ENCODE peak calls at places on chromosomes 3 and 15, in nine cellular contexts. One of them, this sample, is unnamed.

GRCh38 chr3:121951291-121951690 is 57.1 kb downstream of the SLC15A2 start:
- DNase-seq in right lobe of liver: no peak
- DNase-seq in adrenal gland: no peak
- DNase-seq in GM06990: no peak
- DNase-seq in Calu3: no peak
- DNase-seq in mesothelial cell of epicardium: no peak
- DNase-seq in AG10803: no peak
- DNase-seq in CD4-positive, alpha-beta T cell: no peak
- DNase-seq in neural progenitor cell: no peak
- DNase-seq in this sample: no peak

GRCh38 chr15:93298901-93299300 is 209.9 kb upstream of the RGMA start:
- DNase-seq in mesothelial cell of epicardium: no peak
- DNase-seq in Calu3: no peak
- DNase-seq in neural progenitor cell: no peak
- DNase-seq in CD4-positive, alpha-beta T cell: no peak
- DNase-seq in adrenal gland: no peak
- DNase-seq in GM06990: no peak
- DNase-seq in AG10803: no peak
- DNase-seq in right lobe of liver: no peak
- DNase-seq in this sample: no peak

GRCh38 chr3:141292346-141293058 is 60.9 kb downstream of the PXYLP1 start:
- DNase-seq in neural progenitor cell: no peak
- DNase-seq in adrenal gland: no peak
- DNase-seq in mesothelial cell of epicardium: no peak
- DNase-seq in AG10803: no peak
- DNase-seq in right lobe of liver: peak
- DNase-seq in GM06990: no peak
- DNase-seq in Calu3: no peak
- DNase-seq in CD4-positive, alpha-beta T cell: no peak
- DNase-seq in this sample: no peak

GRCh38 chr3:176430244-176430893 is 766.9 kb downstream of the TBL1XR1 start:
- DNase-seq in right lobe of liver: no peak
- DNase-seq in AG10803: peak
- DNase-seq in neural progenitor cell: peak
- DNase-seq in mesothelial cell of epicardium: no peak
- DNase-seq in Calu3: peak
- DNase-seq in GM06990: no peak
- DNase-seq in adrenal gland: no peak
- DNase-seq in CD4-positive, alpha-beta T cell: no peak
- DNase-seq in this sample: no peak

GRCh38 chr15:31353931-31354330 is 27.3 kb downstream of the KLF13 start:
- DNase-seq in right lobe of liver: peak
- DNase-seq in CD4-positive, alpha-beta T cell: no peak
- DNase-seq in mesothelial cell of epicardium: no peak
- DNase-seq in adrenal gland: no peak
- DNase-seq in Calu3: no peak
- DNase-seq in AG10803: peak
- DNase-seq in neural progenitor cell: no peak
- DNase-seq in GM06990: no peak
- DNase-seq in this sample: no peak

GRCh38 chr3:26807272-26807671 is 184.7 kb downstream of the LRRC3B start:
- DNase-seq in mesothelial cell of epicardium: no peak
- DNase-seq in GM06990: no peak
- DNase-seq in AG10803: no peak
- DNase-seq in neural progenitor cell: no peak
- DNase-seq in Calu3: no peak
- DNase-seq in right lobe of liver: no peak
- DNase-seq in CD4-positive, alpha-beta T cell: no peak
- DNase-seq in adrenal gland: no peak
- DNase-seq in this sample: no peak

GRCh38 chr3:75863878-75864277 is 78.5 kb upstream of the ZNF717 start:
- DNase-seq in GM06990: no peak
- DNase-seq in neural progenitor cell: no peak
- DNase-seq in AG10803: no peak
- DNase-seq in CD4-positive, alpha-beta T cell: no peak
- DNase-seq in adrenal gland: no peak
- DNase-seq in mesothelial cell of epicardium: no peak
- DNase-seq in right lobe of liver: no peak
- DNase-seq in Calu3: no peak
- DNase-seq in this sample: no peak

GRCh38 chr3:133896002-133896761 is 500 bp upstream of the RAB6B start:
- DNase-seq in AG10803: no peak
- DNase-seq in Calu3: no peak
- DNase-seq in right lobe of liver: no peak
- DNase-seq in mesothelial cell of epicardium: no peak
- DNase-seq in CD4-positive, alpha-beta T cell: no peak
- DNase-seq in GM06990: no peak
- DNase-seq in adrenal gland: no peak
- DNase-seq in neural progenitor cell: peak
- DNase-seq in this sample: peak

GRCh38 chr15:65827065-65827464 is 35.0 kb upstream of the DENND4A start:
- DNase-seq in adrenal gland: no peak
- DNase-seq in AG10803: no peak
- DNase-seq in neural progenitor cell: peak
- DNase-seq in CD4-positive, alpha-beta T cell: no peak
- DNase-seq in Calu3: peak
- DNase-seq in mesothelial cell of epicardium: no peak
- DNase-seq in GM06990: no peak
- DNase-seq in right lobe of liver: no peak
- DNase-seq in this sample: no peak

GRCh38 chr15:39529457-39529856 is 51.4 kb upstream of the THBS1 start:
- DNase-seq in AG10803: no peak
- DNase-seq in GM06990: no peak
- DNase-seq in neural progenitor cell: no peak
- DNase-seq in CD4-positive, alpha-beta T cell: no peak
- DNase-seq in mesothelial cell of epicardium: no peak
- DNase-seq in right lobe of liver: no peak
- DNase-seq in adrenal gland: no peak
- DNase-seq in Calu3: no peak
- DNase-seq in this sample: no peak

GRCh38 chr3:87069963-87070362 is 79.0 kb upstream of the VGLL3 start:
- DNase-seq in mesothelial cell of epicardium: no peak
- DNase-seq in GM06990: no peak
- DNase-seq in adrenal gland: no peak
- DNase-seq in right lobe of liver: no peak
- DNase-seq in neural progenitor cell: no peak
- DNase-seq in CD4-positive, alpha-beta T cell: no peak
- DNase-seq in Calu3: no peak
- DNase-seq in AG10803: no peak
- DNase-seq in this sample: no peak

GRCh38 chr3:188431553-188431952 is 277.6 kb downstream of the LPP start:
- DNase-seq in right lobe of liver: no peak
- DNase-seq in AG10803: peak
- DNase-seq in GM06990: no peak
- DNase-seq in adrenal gland: no peak
- DNase-seq in CD4-positive, alpha-beta T cell: no peak
- DNase-seq in Calu3: peak
- DNase-seq in mesothelial cell of epicardium: no peak
- DNase-seq in neural progenitor cell: no peak
- DNase-seq in this sample: no peak

DNA sequence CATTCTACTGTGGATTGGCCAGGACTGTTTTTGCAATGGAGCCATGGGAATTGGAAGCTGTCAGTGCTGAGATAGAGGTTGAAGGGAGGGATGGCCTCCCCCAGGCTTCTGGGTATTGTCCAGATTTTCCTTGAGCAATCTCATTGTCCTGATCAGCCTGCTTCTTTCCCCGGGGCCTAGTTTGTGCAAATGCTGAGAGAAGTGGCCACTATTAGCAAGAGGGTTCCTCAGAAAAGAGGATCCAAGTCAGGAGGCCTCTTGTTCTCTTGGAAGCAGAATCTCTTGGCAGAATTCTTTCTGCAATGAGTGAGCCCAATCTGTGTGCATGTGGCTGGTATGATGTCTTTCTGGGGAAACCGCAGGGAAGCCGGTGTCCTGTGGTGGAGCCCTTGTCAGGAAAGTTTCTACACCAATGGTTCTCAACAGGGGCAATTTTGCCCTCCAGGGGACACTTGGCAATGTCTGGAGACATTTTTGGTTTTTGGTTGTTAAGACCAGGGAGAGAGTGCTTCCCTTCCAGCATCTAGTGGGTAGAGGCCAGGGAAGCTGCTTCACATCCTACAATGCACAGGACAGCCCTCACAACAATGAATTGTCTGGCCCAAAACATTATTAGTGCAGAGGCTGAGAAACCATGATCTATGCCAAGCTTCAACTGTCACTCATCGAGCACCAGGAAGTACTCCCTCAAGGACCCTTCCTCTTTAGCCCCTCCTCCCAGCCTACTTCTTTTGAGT is 2.0 kb downstream of the LIPC start:
- DNase-seq in right lobe of liver: peak
- DNase-seq in CD4-positive, alpha-beta T cell: no peak
- DNase-seq in AG10803: peak
- DNase-seq in adrenal gland: no peak
- DNase-seq in GM06990: no peak
- DNase-seq in mesothelial cell of epicardium: no peak
- DNase-seq in Calu3: no peak
- DNase-seq in neural progenitor cell: peak
- DNase-seq in this sample: peak
- TF ChIP-seq CTCF in right lobe of liver: no peak
- TF ChIP-seq CTCF in CD4-positive, alpha-beta T cell: no peak
- TF ChIP-seq CTCF in AG10803: no peak
- TF ChIP-seq CTCF in adrenal gland: no peak
- TF ChIP-seq CTCF in GM06990: no peak
- TF ChIP-seq CTCF in mesothelial cell of epicardium: no peak
- TF ChIP-seq CTCF in Calu3: no peak
- TF ChIP-seq CTCF in neural progenitor cell: no peak
- TF ChIP-seq CTCF in this sample: no peak

DNA sequence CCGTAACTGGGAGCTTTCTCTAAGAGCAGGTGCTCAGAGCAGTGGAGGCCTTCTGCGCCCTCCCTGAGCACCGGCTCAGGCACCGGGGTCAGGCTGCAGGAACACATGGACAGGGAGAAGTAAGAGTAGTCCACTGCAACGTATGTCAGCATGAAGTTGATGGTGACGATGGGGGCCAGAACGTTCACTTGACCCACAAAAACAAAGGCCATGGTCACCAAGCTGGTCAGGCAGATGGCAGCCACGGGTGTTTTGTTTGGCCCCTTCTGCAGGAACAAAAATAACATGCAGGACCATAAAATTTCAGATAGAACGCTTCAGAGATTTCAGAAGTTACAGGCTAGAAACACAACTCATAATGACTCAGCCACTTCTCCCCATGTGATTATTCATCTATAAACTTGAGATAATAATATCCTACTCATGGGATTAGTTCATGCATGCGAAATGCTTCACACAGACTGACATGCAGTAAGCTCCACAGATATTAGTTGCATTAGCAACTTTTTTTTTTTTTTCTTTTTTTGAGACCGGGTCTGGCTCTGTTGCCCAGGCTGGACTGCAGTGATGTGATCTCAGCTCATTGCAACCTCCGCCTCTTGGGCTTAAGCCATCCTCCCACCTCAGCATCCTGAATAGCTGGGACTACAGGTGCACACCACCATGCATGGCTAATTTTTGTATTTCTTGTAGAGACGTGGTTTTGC is 52.2 kb upstream of the HEG1 start:
- DNase-seq in GM06990: peak
- DNase-seq in adrenal gland: no peak
- DNase-seq in mesothelial cell of epicardium: no peak
- DNase-seq in CD4-positive, alpha-beta T cell: no peak
- DNase-seq in Calu3: no peak
- DNase-seq in neural progenitor cell: no peak
- DNase-seq in right lobe of liver: no peak
- DNase-seq in AG10803: peak
- DNase-seq in this sample: no peak
- TF ChIP-seq CTCF in GM06990: no peak
- TF ChIP-seq CTCF in adrenal gland: no peak
- TF ChIP-seq CTCF in mesothelial cell of epicardium: no peak
- TF ChIP-seq CTCF in CD4-positive, alpha-beta T cell: no peak
- TF ChIP-seq CTCF in Calu3: no peak
- TF ChIP-seq CTCF in neural progenitor cell: no peak
- TF ChIP-seq CTCF in right lobe of liver: no peak
- TF ChIP-seq CTCF in AG10803: no peak
- TF ChIP-seq CTCF in this sample: no peak

GRCh38 chr15:63582179-63582578 is 15.0 kb upstream of the FBXL22 start:
- DNase-seq in right lobe of liver: no peak
- DNase-seq in CD4-positive, alpha-beta T cell: no peak
- DNase-seq in mesothelial cell of epicardium: no peak
- DNase-seq in GM06990: no peak
- DNase-seq in adrenal gland: no peak
- DNase-seq in Calu3: no peak
- DNase-seq in AG10803: no peak
- DNase-seq in neural progenitor cell: no peak
- DNase-seq in this sample: no peak

GRCh38 chr15:63588826-63589225 is 8.4 kb upstream of the FBXL22 start:
- DNase-seq in AG10803: no peak
- DNase-seq in Calu3: no peak
- DNase-seq in GM06990: no peak
- DNase-seq in neural progenitor cell: no peak
- DNase-seq in adrenal gland: no peak
- DNase-seq in CD4-positive, alpha-beta T cell: no peak
- DNase-seq in mesothelial cell of epicardium: no peak
- DNase-seq in right lobe of liver: no peak
- DNase-seq in this sample: no peak

GRCh38 chr15:63583027-63583426 is 14.2 kb upstream of the FBXL22 start:
- DNase-seq in CD4-positive, alpha-beta T cell: no peak
- DNase-seq in GM06990: no peak
- DNase-seq in neural progenitor cell: no peak
- DNase-seq in Calu3: no peak
- DNase-seq in mesothelial cell of epicardium: no peak
- DNase-seq in right lobe of liver: no peak
- DNase-seq in adrenal gland: no peak
- DNase-seq in AG10803: peak
- DNase-seq in this sample: no peak

GRCh38 chr15:63587527-63587926 is 9.7 kb upstream of the FBXL22 start:
- DNase-seq in CD4-positive, alpha-beta T cell: no peak
- DNase-seq in neural progenitor cell: no peak
- DNase-seq in AG10803: peak
- DNase-seq in adrenal gland: no peak
- DNase-seq in GM06990: no peak
- DNase-seq in Calu3: no peak
- DNase-seq in mesothelial cell of epicardium: no peak
- DNase-seq in right lobe of liver: no peak
- DNase-seq in this sample: no peak

DNA sequence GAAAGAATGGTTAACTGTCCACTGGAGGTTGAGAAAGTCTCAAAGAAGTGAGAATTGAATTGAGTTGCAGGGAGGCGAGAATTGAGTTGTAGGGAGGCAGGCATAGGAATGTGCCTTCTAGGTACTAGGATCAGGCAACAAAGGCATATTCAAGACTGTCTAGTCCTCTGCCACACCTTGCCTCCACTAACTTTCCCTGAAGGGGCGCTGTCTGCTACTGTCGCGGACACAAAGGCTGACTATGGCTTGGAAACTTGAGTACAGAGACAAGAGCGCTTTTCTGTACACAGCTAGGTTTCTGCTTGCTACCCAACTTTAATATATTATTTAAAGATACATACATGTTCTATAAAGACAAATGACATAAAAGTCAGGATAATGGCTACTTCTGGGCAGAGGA is 10.4 kb upstream of the FBXL22 start:
- DNase-seq in right lobe of liver: no peak
- DNase-seq in adrenal gland: no peak
- DNase-seq in GM06990: no peak
- DNase-seq in mesothelial cell of epicardium: no peak
- DNase-seq in neural progenitor cell: peak
- DNase-seq in AG10803: no peak
- DNase-seq in CD4-positive, alpha-beta T cell: no peak
- DNase-seq in Calu3: no peak
- DNase-seq in this sample: no peak
- TF ChIP-seq CTCF in right lobe of liver: no peak
- TF ChIP-seq CTCF in adrenal gland: no peak
- TF ChIP-seq CTCF in GM06990: no peak
- TF ChIP-seq CTCF in mesothelial cell of epicardium: no peak
- TF ChIP-seq CTCF in neural progenitor cell: peak
- TF ChIP-seq CTCF in AG10803: no peak
- TF ChIP-seq CTCF in CD4-positive, alpha-beta T cell: no peak
- TF ChIP-seq CTCF in Calu3: no peak
- TF ChIP-seq CTCF in this sample: no peak

GRCh38 chr15:101320501-101321052 is 25.5 kb upstream of the SNRPA1 start:
- DNase-seq in AG10803: peak
- DNase-seq in neural progenitor cell: peak
- DNase-seq in CD4-positive, alpha-beta T cell: peak
- DNase-seq in mesothelial cell of epicardium: no peak
- DNase-seq in Calu3: no peak
- DNase-seq in GM06990: no peak
- DNase-seq in adrenal gland: peak
- DNase-seq in right lobe of liver: peak
- DNase-seq in this sample: no peak
- TF ChIP-seq CTCF in AG10803: peak
- TF ChIP-seq CTCF in neural progenitor cell: peak
- TF ChIP-seq CTCF in CD4-positive, alpha-beta T cell: peak
- TF ChIP-seq CTCF in mesothelial cell of epicardium: no peak
- TF ChIP-seq CTCF in Calu3: no peak
- TF ChIP-seq CTCF in GM06990: peak
- TF ChIP-seq CTCF in adrenal gland: peak
- TF ChIP-seq CTCF in right lobe of liver: peak
- TF ChIP-seq CTCF in this sample: no peak

This sample was measured in glutamatergic neuron.